ENCODE peak calls at places on chromosomes 6 and 20, in seven cellular contexts. A is heart left ventricle; I is SJSA1; M is SK-N-SH; E is neuronal stem cell; F is small intestine; W is CD8-positive, alpha-beta T cell. D is an unnamed sample.

GRCh38 chr6:134373282-134373922 is 55.5 kb upstream of the SGK1 start:
- DNase-seq in M (no peak), I (peak; percentile 53), W (no peak), A (peak; percentile 35), F (no peak), E (no peak), D (peak; percentile 35)

GRCh38 chr6:122494665-122495272 is 23.2 kb upstream of the SERINC1 start:
- DNase-seq in I (no peak), E (no peak), W (no peak), F (no peak), A (no peak), M (no peak), D (no peak)

GRCh38 chr6:18161437-18161836 is 6.2 kb downstream of the KDM1B start:
- DNase-seq in E (no peak), W (no peak), A (no peak), F (no peak), I (no peak), M (no peak), D (no peak)

GRCh38 chr20:54174452-54175175 is 828 bp upstream of the CYP24A1 start:
- DNase-seq in E (peak; percentile 18), W (no peak), A (no peak), M (no peak), I (no peak), F (no peak), D (no peak)

GRCh38 chr20:46583411-46584214 is 33.2 kb upstream of the OCSTAMP start:
- DNase-seq in W (no peak), M (no peak), E (peak; percentile 79), F (no peak), A (no peak), I (no peak), D (no peak)

GRCh38 chr6:134853111-134854055 is 96.5 kb downstream of the ALDH8A1 start:
- DNase-seq in W (no peak), A (no peak), E (no peak), M (no peak), F (peak; percentile 97), I (no peak), D (no peak)

GRCh38 chr6:34132082-34132357 is 13.9 kb downstream of the GRM4 start:
- DNase-seq in A (no peak), W (no peak), I (no peak), F (no peak), M (no peak), E (no peak), D (no peak)

GRCh38 chr6:168117942-168118341 is 38.9 kb upstream of the FRMD1 start:
- DNase-seq in E (no peak), W (no peak), M (peak; percentile 32), I (no peak), F (no peak), A (no peak), D (no peak)

GRCh38 chr6:101290346-101290745 is 103.2 kb upstream of the GRIK2 start:
- DNase-seq in E (no peak), I (no peak), W (no peak), A (no peak), M (no peak), F (no peak), D (no peak)

GRCh38 chr20:45036044-45036755 is 64.7 kb downstream of the KCNS1 start:
- DNase-seq in F (no peak), W (no peak), A (no peak), I (peak; percentile 76), M (no peak), E (no peak), D (no peak)

GRCh38 chr20:43762911-43763310 is 36.1 kb upstream of the GTSF1L start:
- DNase-seq in A (no peak), E (no peak), I (no peak), F (no peak), W (no peak), M (no peak), D (no peak)

GRCh38 chr20:57996936-57997629 is 231.4 kb downstream of the ANKRD60 start:
- DNase-seq in F (no peak), A (no peak), I (peak; percentile 75), M (no peak), W (no peak), E (no peak), D (no peak)

GRCh38 chr6:129485746-129486145 is 224.2 kb downstream of the ARHGAP18 start:
- DNase-seq in E (no peak), A (no peak), W (no peak), F (no peak), I (no peak), M (no peak), D (no peak)

GRCh38 chr6:82017316-82017715 is 230.2 kb downstream of the IBTK start:
- DNase-seq in F (peak; percentile 6), A (no peak), I (peak; percentile 48), M (no peak), W (no peak), E (peak; percentile 15), D (peak; percentile 35)

GRCh38 chr6:108961985-108962384 is 113.8 kb downstream of the ARMC2 start:
- DNase-seq in E (no peak), F (no peak), M (no peak), A (no peak), I (no peak), W (no peak), D (no peak)

GRCh38 chr6:66568271-66568670 is 861.2 kb upstream of the EYS start:
- DNase-seq in W (no peak), E (no peak), A (no peak), M (no peak), I (no peak), F (no peak), D (no peak)

GRCh38 chr6:75609639-75610590 is 8.2 kb downstream of the SENP6 start:
- DNase-seq in M (no peak), W (no peak), A (no peak), F (no peak), E (no peak), I (no peak), D (no peak)

GRCh38 chr6:152981989-152982767 is 663 bp downstream of the FBXO5 start:
- DNase-seq in W (no peak), I (no peak), E (no peak), F (no peak), A (peak; percentile 15), M (peak; percentile 66), D (peak; percentile 14)

GRCh38 chr20:41480054-41480770 is 113.6 kb upstream of the EMILIN3 start:
- DNase-seq in F (peak; percentile 8), M (no peak), I (no peak), A (no peak), E (no peak), W (no peak), D (no peak)

GRCh38 chr6:20092071-20092566 is 120.2 kb downstream of the MBOAT1 start:
- DNase-seq in I (no peak), A (no peak), M (peak; percentile 36), E (peak; percentile 57), W (no peak), F (peak; percentile 36), D (no peak)

GRCh38 chr6:48027704-48028435 is 83.1 kb downstream of the PTCHD4 start:
- DNase-seq in A (no peak), M (no peak), F (no peak), W (no peak), I (no peak), E (no peak), D (no peak)

GRCh38 chr20:11849270-11849920 is 68.3 kb upstream of the BTBD3 start:
- DNase-seq in A (no peak), F (no peak), W (no peak), E (no peak), M (no peak), I (no peak), D (no peak)

GRCh38 chr6:2132416-2132815 is 113.0 kb downstream of the GMDS start:
- DNase-seq in M (no peak), A (no peak), W (no peak), I (no peak), E (no peak), F (peak; percentile 86), D (no peak)

GRCh38 chr20:11451793-11452291 is 465.9 kb upstream of the BTBD3 start:
- DNase-seq in I (no peak), F (no peak), E (peak; percentile 29), A (no peak), W (no peak), M (no peak), D (no peak)

GRCh38 chr20:21234324-21234723 is 68.8 kb upstream of the XRN2 start:
- DNase-seq in W (no peak), I (no peak), A (no peak), M (no peak), E (no peak), F (no peak), D (peak; percentile 79)

GRCh38 chr6:309947-310346 is 17.7 kb downstream of the DUSP22 start:
- DNase-seq in F (no peak), I (no peak), A (no peak), W (no peak), E (no peak), M (no peak), D (no peak)
- H3K9me3 ChIP-seq in F (no peaks in the 10 kb centered on the region), I (no peaks in the 10 kb centered on the region), A (no peaks in the 10 kb centered on the region), W (no peaks in the 10 kb centered on the region), E (no peaks in the 10 kb centered on the region), M (no peaks in the 10 kb centered on the region), D (no peaks in the 10 kb centered on the region)

DNA sequence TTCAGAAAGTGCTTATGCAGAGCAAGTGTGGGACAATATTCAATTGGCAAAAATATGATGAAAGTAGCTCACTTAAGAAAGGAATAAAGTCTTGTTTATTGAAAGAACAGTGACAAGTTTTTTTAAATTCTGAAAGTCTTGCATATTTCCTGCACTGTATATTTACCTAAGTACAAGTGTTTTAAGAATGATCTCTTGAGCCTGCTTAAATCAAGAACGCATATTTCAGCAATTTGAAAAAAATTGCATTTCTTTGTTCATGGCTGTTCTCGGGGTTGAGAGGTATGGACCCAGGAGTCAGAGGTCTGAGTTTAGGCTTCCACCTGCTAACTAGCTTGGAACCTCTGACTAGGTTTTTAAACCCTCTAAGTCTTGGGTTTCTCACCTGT is 27.4 kb downstream of the SLC22A3 start:
- DNase-seq in E (no peak), F (no peak), A (no peak), M (no peak), W (no peak), I (no peak), D (no peak)
- H3K9me3 ChIP-seq in E (no peaks in the 10 kb centered on the region), F (no peaks in the 10 kb centered on the region), A (no peaks in the 10 kb centered on the region), M (no peaks in the 10 kb centered on the region), W (no peaks in the 10 kb centered on the region), I (no peaks in the 10 kb centered on the region), D (no peaks in the 10 kb centered on the region)

DNA sequence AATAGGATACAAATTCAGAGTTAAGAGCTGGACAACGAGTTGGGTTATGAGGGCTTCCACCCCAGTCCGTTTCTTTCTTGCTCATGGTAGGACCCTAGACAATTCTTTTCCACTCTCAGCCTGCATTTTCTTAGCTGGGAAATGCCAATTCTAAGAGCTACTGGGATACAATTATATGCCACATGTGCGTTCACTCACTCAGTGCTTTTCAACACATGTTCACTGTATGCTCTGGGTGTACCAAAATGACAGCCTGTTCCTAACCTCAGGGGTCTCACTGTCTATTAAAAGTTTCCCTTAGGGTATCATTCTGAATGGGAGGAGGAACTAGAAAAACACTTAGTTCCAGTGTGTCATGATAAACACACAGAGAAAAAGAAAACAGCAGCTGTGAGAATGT is 505 bp upstream of the DEFB115 start:
- DNase-seq in I (no peak), M (no peak), W (no peak), F (no peak), A (no peak), E (no peak), D (no peak)
- H3K9me3 ChIP-seq in I (no peaks in the 10 kb centered on the region), M (no peaks in the 10 kb centered on the region), W (no peaks in the 10 kb centered on the region), F (no peaks in the 10 kb centered on the region), A (no peaks in the 10 kb centered on the region), E (no peaks in the 10 kb centered on the region), D (no peaks in the 10 kb centered on the region)

GRCh38 chr6:79589701-79590100 is 41.4 kb upstream of the SH3BGRL2 start:
- DNase-seq in W (no peak), I (no peak), M (no peak), A (no peak), F (no peak), E (no peak), D (peak; percentile 59)

GRCh38 chr6:79584332-79584731 is 46.8 kb upstream of the SH3BGRL2 start:
- DNase-seq in M (no peak), F (no peak), W (no peak), I (no peak), E (no peak), A (no peak), D (no peak)

GRCh38 chr6:79586548-79586947 is 44.6 kb upstream of the SH3BGRL2 start:
- DNase-seq in F (peak; percentile 68), I (no peak), E (no peak), W (no peak), M (peak; percentile 52), A (no peak), D (no peak)
- H3K9me3 ChIP-seq in F (no peaks in the 10 kb centered on the region), I (no peaks in the 10 kb centered on the region), E (no peaks in the 10 kb centered on the region), W (no peaks in the 10 kb centered on the region), M (no peaks in the 10 kb centered on the region), A (peaks cover 22% of the 10 kb centered on the region), D (no peaks in the 10 kb centered on the region)